ENCODE peak calls at places on chromosomes 16 and 17, in seven cellular contexts. Q is IMR-90, E is H1, J is H9, H is neuronal stem cell, G is mesendoderm, A is mesenchymal stem cell. X is an unnamed sample.

GRCh38 chr17:13428611-13429042 is 173.1 kb downstream of the HS3ST3A1 start:
- DNase-seq in Q (no peak), E (no peak), J (no peak), H (no peak), G (no peak), A (no peak), X (no peak)

GRCh38 chr16:88393034-88393433 is 10.3 kb downstream of the ZNF469 start:
- DNase-seq in Q (no peak), E (no peak), J (no peak), H (no peak), G (no peak), A (no peak), X (no peak)

GRCh38 chr16:27698266-27698665 is 148.3 kb downstream of the KATNIP start:
- DNase-seq in Q (no peak), E (peak; percentile 70), J (peak; percentile 91), H (no peak), G (peak; percentile 82), A (no peak), X (peak; percentile 23)

GRCh38 chr16:84898447-84898846 is 78.7 kb downstream of the CRISPLD2 start:
- DNase-seq in Q (peak; percentile 46), E (no peak), J (no peak), H (no peak), G (no peak), A (no peak), X (no peak)

GRCh38 chr16:49874613-49875237 is 18.8 kb upstream of the ZNF423 start:
- DNase-seq in Q (no peak), E (no peak), J (no peak), H (no peak), G (no peak), A (no peak), X (no peak)

GRCh38 chr17:81322271-81323082 is 27.4 kb upstream of the SLC38A10 start:
- DNase-seq in Q (no peak), E (no peak), J (no peak), H (no peak), G (peak; percentile 54), A (no peak), X (no peak)

GRCh38 chr17:9291912-9292562 is 270.7 kb downstream of the NTN1 start:
- DNase-seq in Q (peak; percentile 25), E (no peak), J (peak; percentile 54), H (no peak), G (peak; percentile 35), A (peak; percentile 66), X (peak; percentile 57)

GRCh38 chr17:78925662-78926555 is 722 bp upstream of the TIMP2 start:
- DNase-seq in Q (peak; percentile 87), E (no peak), J (peak; percentile 65), H (no peak), G (peak; percentile 24), A (peak; percentile 55), X (peak; percentile 81)

GRCh38 chr17:18037482-18037881 is 1.5 kb downstream of the ATPAF2 start:
- DNase-seq in Q (no peak), E (no peak), J (no peak), H (no peak), G (no peak), A (no peak), X (no peak)

GRCh38 chr16:72464052-72464451 is 292.1 kb upstream of the PMFBP1 start:
- DNase-seq in Q (no peak), E (no peak), J (no peak), H (no peak), G (no peak), A (no peak), X (no peak)

GRCh38 chr16:58481931-58482330 is 18.0 kb upstream of the NDRG4 start:
- DNase-seq in Q (no peak), E (no peak), J (no peak), H (no peak), G (no peak), A (no peak), X (no peak)

GRCh38 chr16:74034862-74035261 is 261.8 kb upstream of the PSMD7 start:
- DNase-seq in Q (peak; percentile 11), E (no peak), J (no peak), H (peak; percentile 36), G (peak; percentile 54), A (no peak), X (peak; percentile 37)

DNA sequence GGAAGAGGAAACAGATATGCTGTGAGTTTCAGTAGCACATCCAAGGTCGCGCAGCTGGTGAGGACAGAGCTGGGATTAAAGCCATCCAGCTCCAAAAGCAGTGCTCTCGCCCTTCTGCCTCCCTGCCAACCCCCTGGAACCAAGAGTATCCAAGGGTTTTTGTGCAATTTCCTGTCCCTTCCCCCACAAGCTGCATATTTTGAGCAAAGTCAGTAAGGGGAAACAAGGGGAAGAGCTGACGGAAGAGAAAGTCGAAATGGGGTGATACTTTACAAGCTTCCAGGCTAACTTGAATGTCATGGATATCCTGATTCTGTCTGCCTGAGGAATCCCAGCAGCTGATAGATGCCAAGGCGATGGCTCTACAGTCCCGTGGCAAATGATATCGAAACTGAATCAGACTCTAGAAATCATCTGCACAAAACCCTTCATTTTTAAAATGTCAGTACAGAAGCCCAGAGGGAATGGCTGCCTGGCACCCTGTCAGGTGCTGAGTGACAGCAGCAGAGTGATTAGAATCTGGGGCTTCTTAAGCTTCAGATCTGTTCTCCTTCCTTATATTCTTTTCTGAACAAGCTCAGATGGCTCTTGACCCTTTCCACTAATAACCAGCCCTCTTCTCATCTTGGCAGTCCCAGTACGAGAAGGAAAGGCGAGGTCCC is 42.9 kb upstream of the TEKT3 start:
- DNase-seq in Q (peak; percentile 25), E (no peak), J (no peak), H (no peak), G (no peak), A (peak; percentile 15), X (no peak)
- H2AK5ac ChIP-seq in Q (no peak overlapping the region), E (no peak overlapping the region), J (no peak overlapping the region), H (no peak overlapping the region), G (no peak overlapping the region), A (no peak overlapping the region), X (peak overlapping the region; percentile 91)

GRCh38 chr17:15399443-15399842 is 58.0 kb upstream of the TEKT3 start:
- DNase-seq in Q (no peak), E (no peak), J (peak; percentile 19), H (no peak), G (no peak), A (no peak), X (no peak)
- H3K4me2 ChIP-seq in Q (no peak overlapping the region), E (no peak overlapping the region), J (no peak overlapping the region), H (no peak overlapping the region), G (no peak overlapping the region), A (no peak overlapping the region), X (no peak overlapping the region)

DNA sequence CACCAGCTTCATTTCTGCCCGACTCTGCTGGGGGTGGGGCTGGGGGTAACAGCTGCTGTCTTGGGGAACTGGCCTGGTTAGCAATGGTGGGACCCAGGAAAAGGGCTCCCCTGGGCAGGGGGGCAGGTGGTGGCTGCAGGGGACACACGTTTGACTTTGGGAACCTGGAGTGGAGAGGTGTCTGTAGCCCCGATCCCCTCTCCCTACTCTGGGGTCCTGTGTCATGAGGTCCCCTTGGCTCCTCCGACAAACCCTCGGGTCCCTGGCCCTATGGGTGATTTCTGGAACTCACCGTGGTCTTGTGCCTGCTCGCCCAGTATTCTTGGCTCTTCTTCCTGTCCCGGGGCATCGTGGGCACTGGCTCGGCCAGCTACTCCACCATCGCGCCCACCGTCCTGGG is 12.0 kb downstream of the SPNS3 start:
- DNase-seq in Q (no peak), E (no peak), J (no peak), H (no peak), G (no peak), A (no peak), X (no peak)
- H2AK5ac ChIP-seq in Q (no peak overlapping the region), E (no peak overlapping the region), J (no peak overlapping the region), H (no peak overlapping the region), G (no peak overlapping the region), A (no peak overlapping the region), X (peak overlapping the region; percentile 6)

DNA sequence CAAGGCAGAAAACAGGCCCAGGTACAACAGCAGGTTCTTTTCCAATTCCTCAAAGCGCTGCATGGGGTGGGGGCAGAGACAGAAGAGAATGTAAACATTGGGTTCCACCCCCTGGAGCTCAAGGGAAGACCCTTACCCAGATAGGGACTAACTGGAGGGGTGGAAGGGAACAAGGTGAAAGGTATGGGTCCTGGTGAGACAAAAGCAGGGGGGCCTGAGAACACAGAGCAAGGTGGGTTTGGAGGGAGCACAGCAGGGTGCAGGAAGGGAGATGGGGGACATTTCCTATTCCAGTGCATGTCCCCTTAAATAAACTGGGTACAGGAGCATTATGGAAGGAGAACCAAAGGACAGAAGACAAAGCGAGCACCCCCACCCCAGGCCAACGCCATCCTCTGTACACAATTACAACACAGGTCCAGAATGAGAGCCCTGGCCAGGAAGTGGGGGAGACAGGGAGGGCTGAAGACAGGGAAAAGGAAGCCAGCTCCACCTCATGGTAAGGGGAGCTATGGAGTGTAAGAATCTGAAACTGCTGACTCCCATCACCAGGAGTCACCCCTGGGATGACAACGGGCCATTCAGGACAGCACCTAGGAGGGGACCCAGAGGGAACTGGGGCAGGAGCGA is 2.1 kb upstream of the CD2BP2 start:
- DNase-seq in Q (peak; percentile 20), E (no peak), J (no peak), H (no peak), G (no peak), A (no peak), X (no peak)
- H3K4me2 ChIP-seq in Q (no peak overlapping the region), E (no peak overlapping the region), J (no peak overlapping the region), H (no peak overlapping the region), G (no peak overlapping the region), A (no peak overlapping the region), X (no peak overlapping the region)

DNA sequence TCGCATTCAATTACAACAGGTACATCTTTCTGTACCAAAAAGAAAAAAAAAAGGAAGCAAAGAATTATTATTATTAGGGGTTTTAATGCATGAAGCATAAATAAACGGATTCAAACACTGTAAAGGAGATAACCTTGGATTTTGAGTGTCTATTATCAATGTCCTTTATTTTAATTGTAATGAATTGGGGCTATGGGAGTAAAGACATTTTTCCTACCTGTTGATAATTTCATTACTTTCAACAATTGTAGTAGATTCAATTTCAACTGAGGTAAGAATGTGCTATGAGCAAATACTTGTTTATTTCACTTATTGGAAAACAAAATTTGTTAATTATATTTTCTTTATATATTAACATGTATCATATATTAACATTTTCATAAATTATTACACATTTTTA is 855.6 kb downstream of the KCNJ2 start:
- DNase-seq in Q (no peak), E (no peak), J (no peak), H (no peak), G (no peak), A (no peak), X (no peak)
- H2AK5ac ChIP-seq in Q (no peak overlapping the region), E (no peak overlapping the region), J (no peak overlapping the region), H (no peak overlapping the region), G (no peak overlapping the region), A (no peak overlapping the region), X (no peak overlapping the region)

X was measured in trophoblast cell.